ENCODE peak calls at places on chromosome 10, in ten cellular contexts. I, O, S, Y, D, M, F, W, H and K are unnamed samples.

GRCh38 chr10:89518876-89519842 is 16.2 kb downstream of the SLC16A12 start:
- DNase-seq in I (no peak), O (no peak), S (no peak), Y (no peak), D (peak; percentile 88), M (no peak), F (peak; percentile 93), W (no peak), H (peak; percentile 30), K (no peak)

GRCh38 chr10:14583252-14583651 is 191.4 kb downstream of the FAM107B start:
- DNase-seq in I (no peak), O (no peak), S (no peak), Y (no peak), D (no peak), M (no peak), F (no peak), W (no peak), H (no peak), K (no peak)

GRCh38 chr10:125820705-125821104 is 2.4 kb downstream of the UROS start:
- DNase-seq in I (no peak), O (no peak), S (no peak), Y (no peak), D (no peak), M (no peak), F (no peak), W (no peak), H (no peak), K (no peak)

GRCh38 chr10:89458289-89458688 is 43.9 kb downstream of the IFIT5 start:
- DNase-seq in I (no peak), O (no peak), S (no peak), Y (no peak), D (peak; percentile 71), M (no peak), F (peak; percentile 63), W (no peak), H (no peak), K (no peak)

GRCh38 chr10:13340626-13341370 is 7.3 kb downstream of the SEPHS1 start:
- DNase-seq in I (no peak), O (no peak), S (no peak), Y (no peak), D (no peak), M (no peak), F (no peak), W (no peak), H (no peak), K (no peak)

GRCh38 chr10:110036640-110037039 is 28.9 kb downstream of the ADD3 start:
- DNase-seq in I (no peak), O (no peak), S (no peak), Y (no peak), D (no peak), M (no peak), F (no peak), W (no peak), H (no peak), K (no peak)

GRCh38 chr10:21944727-21945386 is 58.7 kb downstream of the DNAJC1 start:
- DNase-seq in I (no peak), O (no peak), S (no peak), Y (no peak), D (no peak), M (no peak), F (peak; percentile 17), W (no peak), H (no peak), K (no peak)

GRCh38 chr10:77351386-77351785 is 286.2 kb downstream of the KCNMA1 start:
- DNase-seq in I (no peak), O (no peak), S (no peak), Y (no peak), D (peak; percentile 2), M (no peak), F (peak; percentile 49), W (no peak), H (no peak), K (no peak)

GRCh38 chr10:8392216-8392615 is 337.7 kb downstream of the GATA3 start:
- DNase-seq in I (no peak), O (no peak), S (no peak), Y (no peak), D (peak; percentile 94), M (no peak), F (peak; percentile 60), W (no peak), H (no peak), K (no peak)

GRCh38 chr10:12434277-12434676 is 84.9 kb downstream of the CAMK1D start:
- DNase-seq in I (no peak), O (no peak), S (peak; percentile 51), Y (no peak), D (no peak), M (no peak), F (no peak), W (peak; percentile 62), H (no peak), K (no peak)

GRCh38 chr10:48496831-48497792 is 107.8 kb downstream of the ARHGAP22 start:
- DNase-seq in I (no peak), O (no peak), S (no peak), Y (peak; percentile 45), D (no peak), M (no peak), F (peak; percentile 90), W (no peak), H (peak; percentile 60), K (no peak)

GRCh38 chr10:113020838-113021237 is 70.8 kb downstream of the TCF7L2 start:
- DNase-seq in I (no peak), O (no peak), S (peak; percentile 38), Y (no peak), D (no peak), M (no peak), F (peak; percentile 33), W (peak; percentile 49), H (no peak), K (no peak)

DNA sequence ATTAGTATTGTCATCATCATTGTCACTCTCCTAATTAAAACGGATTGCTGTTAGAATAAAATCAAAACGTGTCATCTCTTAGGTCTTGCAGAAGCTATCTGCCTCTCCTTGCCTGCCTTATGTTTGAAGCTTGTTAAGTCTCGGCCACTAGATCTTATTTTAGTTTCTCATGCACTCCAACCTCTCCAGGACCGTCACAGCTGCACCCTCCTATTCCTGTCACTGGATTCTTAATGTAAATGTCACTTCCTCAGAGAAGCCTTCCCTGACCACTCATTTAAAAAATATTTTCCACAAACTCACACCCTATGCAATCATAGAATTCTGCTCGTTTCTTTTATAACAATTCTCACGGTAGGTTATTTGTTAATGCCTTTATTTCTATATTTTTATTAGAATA is 103.9 kb upstream of the DKK1 start:
- DNase-seq in I (no peak), O (no peak), S (no peak), Y (no peak), D (no peak), M (no peak), F (no peak), W (no peak), H (no peak), K (no peak)
- H3K27ac ChIP-seq in I (no peak overlapping the region), O (no peak overlapping the region), S (no peak overlapping the region), Y (no peak overlapping the region), D (no peak overlapping the region), M (no peak overlapping the region), F (no peak overlapping the region), W (no peak overlapping the region), H (no peak overlapping the region), K (no peak overlapping the region)

DNA sequence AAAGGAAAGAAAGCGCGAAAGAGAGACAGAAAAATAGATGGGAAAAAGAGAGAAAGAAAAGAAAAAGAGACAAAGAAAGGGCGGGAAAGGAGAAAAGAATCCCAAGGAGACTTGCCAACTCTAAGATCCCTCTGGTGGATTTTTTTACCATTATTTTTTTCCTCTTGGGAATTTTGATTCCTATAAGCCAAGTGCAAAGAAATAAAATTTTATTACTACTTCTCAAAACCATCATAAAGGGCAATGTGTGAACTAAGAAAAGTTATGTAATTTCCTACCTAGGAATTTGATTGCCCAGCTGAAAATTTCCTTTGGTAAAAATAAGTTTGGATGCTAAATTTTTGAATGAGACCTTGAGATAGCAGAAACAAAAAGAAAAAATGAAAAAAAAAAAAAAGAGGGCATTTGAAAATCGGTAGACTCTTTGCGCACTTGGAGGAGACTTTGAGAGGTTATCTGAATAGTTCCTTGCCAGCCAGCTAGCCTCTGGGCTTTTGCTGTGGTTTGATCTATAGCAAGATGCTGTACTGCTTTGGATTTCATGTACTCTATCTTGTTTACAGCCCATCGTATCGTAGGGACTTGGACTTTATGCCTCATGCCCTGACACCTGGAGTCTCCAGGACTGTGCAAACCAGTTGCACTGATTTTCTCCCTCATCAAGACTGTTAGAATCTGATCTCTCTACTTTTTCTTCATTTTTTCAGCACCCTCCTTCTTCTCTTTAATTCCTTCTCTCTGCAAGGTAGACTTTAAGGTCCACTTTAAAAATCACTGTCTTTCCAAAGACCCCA is 535.4 kb upstream of the MKI67 start:
- DNase-seq in I (no peak), O (no peak), S (no peak), Y (no peak), D (no peak), M (no peak), F (no peak), W (no peak), H (no peak), K (no peak)
- H3K27ac ChIP-seq in I (no peak overlapping the region), O (no peak overlapping the region), S (no peak overlapping the region), Y (no peak overlapping the region), D (no peak overlapping the region), M (no peak overlapping the region), F (no peak overlapping the region), W (no peak overlapping the region), H (no peak overlapping the region), K (no peak overlapping the region)

GRCh38 chr10:30705086-30705624 is 75.6 kb upstream of the LYZL2 start:
- DNase-seq in I (no peak), O (no peak), S (no peak), Y (no peak), D (no peak), M (no peak), F (no peak), W (no peak), H (no peak), K (no peak)
- H3K27ac ChIP-seq in I (no peak overlapping the region), O (no peak overlapping the region), S (no peak overlapping the region), Y (no peak overlapping the region), D (no peak overlapping the region), M (no peak overlapping the region), F (no peak overlapping the region), W (no peak overlapping the region), H (no peak overlapping the region), K (no peak overlapping the region)

DNA sequence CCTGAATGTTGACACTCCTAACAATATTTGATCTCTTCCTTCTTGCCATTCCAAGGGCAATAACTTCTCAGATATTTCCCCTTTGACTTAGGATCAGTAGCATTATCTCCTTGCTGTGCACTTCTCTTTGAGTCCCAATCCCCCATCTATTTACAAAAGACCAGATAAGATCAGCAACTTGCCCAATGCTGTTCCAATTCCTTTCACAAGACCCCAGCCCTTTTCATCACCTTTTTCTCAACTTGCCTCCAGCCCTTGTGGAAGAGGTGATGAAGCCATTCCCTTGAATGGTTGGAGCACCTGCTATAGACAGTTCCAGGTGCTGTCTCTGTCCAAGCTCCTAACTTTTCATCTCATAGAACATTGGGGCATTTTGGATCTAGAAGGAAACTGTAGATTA is 51.1 kb upstream of the ARID5B start:
- DNase-seq in I (no peak), O (no peak), S (no peak), Y (no peak), D (no peak), M (no peak), F (no peak), W (no peak), H (no peak), K (no peak)
- H3K27ac ChIP-seq in I (no peak overlapping the region), O (no peak overlapping the region), S (no peak overlapping the region), Y (no peak overlapping the region), D (no peak overlapping the region), M (no peak overlapping the region), F (no peak overlapping the region), W (no peak overlapping the region), H (no peak overlapping the region), K (no peak overlapping the region)

DNA sequence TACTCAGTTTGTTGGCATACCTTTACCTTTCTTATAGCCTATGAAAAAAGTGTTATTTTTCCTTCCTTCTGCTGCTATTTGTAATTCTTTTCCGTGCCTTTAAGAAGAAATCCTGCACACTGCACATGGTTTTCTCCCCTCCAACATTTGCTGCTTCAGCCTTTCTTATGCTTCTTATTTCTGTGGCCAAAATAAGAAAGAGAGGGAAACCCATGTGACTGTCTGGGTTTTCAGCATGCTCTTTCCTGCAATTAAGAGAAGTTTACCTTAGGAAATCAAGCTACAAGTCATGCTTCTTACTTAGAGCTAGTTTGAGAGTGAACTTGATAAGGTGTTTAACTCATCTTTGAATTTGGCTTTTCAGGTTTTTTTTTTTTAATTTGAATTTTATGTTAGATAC is 11.0 kb downstream of the TBC1D12 start:
- DNase-seq in I (no peak), O (no peak), S (no peak), Y (no peak), D (no peak), M (no peak), F (no peak), W (no peak), H (no peak), K (no peak)
- H3K27ac ChIP-seq in I (no peak overlapping the region), O (no peak overlapping the region), S (no peak overlapping the region), Y (no peak overlapping the region), D (no peak overlapping the region), M (no peak overlapping the region), F (no peak overlapping the region), W (no peak overlapping the region), H (no peak overlapping the region), K (no peak overlapping the region)